ENCODE peak calls at places on chromosomes 5 and 9, in eight cellular contexts. P is right atrium auricular region; D is mucosa of descending colon; B is astrocyte; G is CD8-positive, alpha-beta T cell; X is mammary epithelial cell; L is ovary; Z is lung. V is an unnamed sample. For H3K4me1 and H3K36me3, the result is how much of the 10 kb centered on the place peaks cover.

GRCh38 chr5:96565843-96566242 is 96.3 kb upstream of the CAST start:
- DNase-seq in P (no peak), D (no peak), B (peak), G (no peak), X (peak), L (no peak), Z (no peak), V (no peak)

GRCh38 chr9:84379740-84380139 is 39.2 kb upstream of the SLC28A3 start:
- DNase-seq in P (no peak), D (no peak), B (peak), G (no peak), X (no peak), L (no peak), Z (no peak), V (no peak)

GRCh38 chr9:29039258-29039657 is 1466.0 kb upstream of the C9orf72 start:
- DNase-seq in P (no peak), D (no peak), B (peak), G (no peak), X (peak), L (no peak), Z (no peak), V (no peak)

GRCh38 chr5:32201140-32201539 is 27.0 kb upstream of the GOLPH3 start:
- DNase-seq in P (no peak), D (no peak), B (no peak), G (no peak), X (no peak), L (no peak), Z (no peak), V (no peak)

GRCh38 chr9:15249042-15249818 is 57.8 kb downstream of the TTC39B start:
- DNase-seq in P (no peak), D (no peak), B (peak), G (no peak), X (no peak), L (no peak), Z (no peak), V (no peak)

GRCh38 chr5:40240111-40240510 is 439.6 kb upstream of the PTGER4 start:
- DNase-seq in P (no peak), D (no peak), B (no peak), G (no peak), X (peak), L (no peak), Z (no peak), V (no peak)

GRCh38 chr5:124751031-124751430 is 4.6 kb upstream of the ZNF608 start:
- DNase-seq in P (no peak), D (no peak), B (no peak), G (no peak), X (no peak), L (no peak), Z (no peak), V (no peak)

GRCh38 chr5:143220748-143221211 is 182.7 kb downstream of the NR3C1 start:
- DNase-seq in P (no peak), D (no peak), B (no peak), G (no peak), X (no peak), L (no peak), Z (no peak), V (no peak)

GRCh38 chr5:135177591-135177990 is 143.6 kb upstream of the PITX1 start:
- DNase-seq in P (no peak), D (no peak), B (no peak), G (no peak), X (no peak), L (no peak), Z (no peak), V (no peak)

GRCh38 chr5:6636293-6636692 is 3.1 kb downstream of the SRD5A1 start:
- DNase-seq in P (no peak), D (no peak), B (no peak), G (no peak), X (peak), L (no peak), Z (peak), V (no peak)

GRCh38 chr9:135077497-135078200 is 9.8 kb upstream of the OLFM1 start:
- DNase-seq in P (no peak), D (no peak), B (no peak), G (no peak), X (no peak), L (peak), Z (no peak), V (no peak)

GRCh38 chr9:135079018-135079417 is 8.4 kb upstream of the OLFM1 start:
- DNase-seq in P (no peak), D (no peak), B (no peak), G (no peak), X (no peak), L (no peak), Z (no peak), V (no peak)

GRCh38 chr9:135079676-135080075 is 7.8 kb upstream of the OLFM1 start:
- DNase-seq in P (no peak), D (no peak), B (no peak), G (no peak), X (no peak), L (no peak), Z (no peak), V (no peak)

GRCh38 chr9:135076876-135077430 is 10.5 kb upstream of the OLFM1 start:
- DNase-seq in P (no peak), D (no peak), B (no peak), G (no peak), X (no peak), L (no peak), Z (no peak), V (no peak)

DNA sequence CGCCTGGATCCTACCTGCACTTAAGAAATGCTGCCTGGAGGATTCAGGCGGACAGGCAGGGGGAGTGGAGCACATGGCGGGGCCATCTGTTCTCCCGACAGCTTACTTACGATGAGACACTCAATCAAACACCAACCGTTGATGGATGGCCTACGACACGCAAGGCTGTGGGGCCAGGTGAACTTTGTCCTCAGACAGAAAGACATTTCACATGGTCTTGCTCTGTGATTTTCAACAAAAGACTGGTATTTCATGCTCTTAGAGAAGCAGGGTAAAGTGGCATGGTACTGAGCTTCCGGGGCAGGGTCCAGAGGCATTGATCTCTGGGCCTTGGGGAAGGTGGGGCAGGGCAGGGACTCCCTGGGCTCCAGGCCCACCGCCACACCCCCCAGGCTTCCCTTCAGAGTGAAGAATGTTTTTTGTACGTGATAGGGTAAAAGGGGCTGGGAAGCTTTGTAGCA is 9.1 kb upstream of the OLFM1 start:
- DNase-seq in P (no peak), D (no peak), B (no peak), G (no peak), X (no peak), L (no peak), Z (no peak), V (no peak)
- TF ChIP-seq CTCF in P (no peak), D (no peak), B (no peak), G (no peak), X (no peak), L (no peak), Z (no peak), V (no peak)

DNA sequence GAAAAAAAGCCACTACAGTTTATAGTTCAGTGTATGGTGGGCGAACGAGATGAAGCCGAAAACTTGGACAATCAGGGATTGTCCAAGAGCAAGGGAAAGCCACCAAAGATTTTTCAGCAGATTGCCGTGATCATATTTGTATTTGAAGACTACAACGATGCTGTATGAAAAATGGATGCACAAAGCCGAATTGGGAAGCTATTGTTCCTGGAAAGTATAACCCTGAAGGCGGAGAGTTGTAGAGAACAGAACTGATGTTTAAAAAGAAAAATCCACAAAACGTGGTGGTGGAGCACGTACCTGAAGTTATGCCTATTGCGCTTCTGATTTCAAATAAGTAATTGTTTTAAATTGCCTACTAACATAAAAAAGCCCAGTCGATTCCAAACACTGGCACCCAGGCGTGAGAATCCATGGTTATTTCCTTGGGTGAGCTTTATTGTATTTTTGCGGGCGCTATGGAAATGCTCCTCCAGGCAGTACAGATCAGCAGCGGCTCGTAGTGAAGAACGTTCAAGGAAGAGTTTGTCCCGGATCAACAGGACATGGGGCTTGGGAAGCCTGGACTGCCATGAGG is 772 bp upstream of the TARS1 start:
- DNase-seq in P (no peak), D (no peak), B (no peak), G (no peak), X (no peak), L (no peak), Z (no peak), V (no peak)
- H3K4me1 ChIP-seq in P (under half), D (under half), B (under half), G (under half), X (under half), L (under half), Z (under half), V (under half)

GRCh38 chr5:176382721-176383120 is 5.7 kb downstream of the NOP16 start:
- DNase-seq in P (no peak), D (no peak), B (no peak), G (no peak), X (no peak), L (no peak), Z (no peak), V (no peak)

GRCh38 chr5:176379881-176380280 is 8.5 kb downstream of the NOP16 start:
- DNase-seq in P (no peak), D (no peak), B (no peak), G (no peak), X (no peak), L (no peak), Z (no peak), V (no peak)

GRCh38 chr5:176381979-176382378 is 6.4 kb downstream of the NOP16 start:
- DNase-seq in P (no peak), D (no peak), B (no peak), G (no peak), X (no peak), L (no peak), Z (no peak), V (peak)

GRCh38 chr5:176383248-176383905 is 5.0 kb downstream of the NOP16 start:
- DNase-seq in P (no peak), D (no peak), B (no peak), G (no peak), X (no peak), L (peak), Z (no peak), V (no peak)

DNA sequence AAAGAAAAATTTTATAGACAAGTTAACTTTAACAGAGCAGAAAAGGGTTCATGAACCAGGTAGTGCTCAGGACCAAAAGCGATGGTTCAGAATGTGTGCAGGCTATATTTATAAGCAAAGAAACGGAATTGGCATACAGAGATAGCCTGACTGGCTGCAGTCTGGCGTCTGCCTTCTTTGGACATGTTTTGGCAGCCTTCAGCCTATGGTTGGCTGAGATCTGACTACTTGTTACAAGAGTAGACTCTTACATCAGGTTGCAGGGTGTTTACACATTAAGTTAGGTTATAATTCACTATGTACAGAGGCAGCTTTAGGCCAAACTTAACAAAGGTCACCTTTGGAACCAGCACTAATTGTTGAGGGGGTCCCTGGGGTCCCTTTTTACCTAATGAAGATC is 7.0 kb downstream of the NOP16 start:
- DNase-seq in P (no peak), D (no peak), B (no peak), G (no peak), X (no peak), L (no peak), Z (no peak), V (peak)
- H3K36me3 ChIP-seq in P (under half), D (under half), B (under half), G (under half), X (under half), L (under half), Z (under half), V (under half)

DNA sequence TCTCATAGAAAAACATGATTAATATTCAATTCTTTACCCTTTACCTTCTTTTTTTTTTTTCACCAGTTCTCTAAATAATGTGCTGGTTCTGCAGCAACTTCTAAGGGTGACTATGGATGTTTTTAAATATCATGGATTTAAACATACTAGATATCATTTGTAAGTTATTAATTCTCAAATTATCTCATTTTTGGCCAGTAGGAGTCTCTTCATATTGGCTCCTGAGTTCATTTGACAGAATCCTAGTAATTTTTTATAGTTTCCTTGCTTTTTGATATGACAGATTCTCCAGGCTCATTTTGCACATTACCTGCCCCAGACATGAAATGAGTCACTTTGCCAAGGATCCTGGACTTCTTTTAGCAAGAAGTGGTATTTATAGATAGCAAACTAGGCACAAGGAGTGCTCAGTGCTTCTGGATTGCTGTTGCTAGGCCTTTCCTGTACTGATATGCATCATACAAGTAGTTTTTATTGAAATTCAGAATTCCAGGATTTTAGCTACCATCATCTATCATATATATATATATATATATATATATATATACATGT is 201.3 kb upstream of the IL12B start:
- DNase-seq in P (no peak), D (no peak), B (no peak), G (no peak), X (no peak), L (no peak), Z (no peak), V (no peak)
- TF ChIP-seq CTCF in P (peak), D (no peak), B (peak), G (no peak), X (peak), L (no peak), Z (no peak), V (no peak)

GRCh38 chr9:95504053-95504963 is 12.5 kb downstream of the PTCH1 start:
- DNase-seq in P (no peak), D (no peak), B (no peak), G (no peak), X (peak), L (peak), Z (no peak), V (no peak)

GRCh38 chr9:95503369-95503768 is 13.4 kb downstream of the PTCH1 start:
- DNase-seq in P (no peak), D (no peak), B (no peak), G (no peak), X (no peak), L (no peak), Z (no peak), V (no peak)

GRCh38 chr9:95505072-95505471 is 11.7 kb downstream of the PTCH1 start:
- DNase-seq in P (no peak), D (no peak), B (no peak), G (no peak), X (no peak), L (no peak), Z (no peak), V (no peak)

GRCh38 chr9:95499847-95500246 is 16.9 kb downstream of the PTCH1 start:
- DNase-seq in P (no peak), D (no peak), B (peak), G (no peak), X (peak), L (no peak), Z (no peak), V (no peak)

GRCh38 chr9:95502248-95502647 is 14.5 kb downstream of the PTCH1 start:
- DNase-seq in P (no peak), D (no peak), B (no peak), G (no peak), X (no peak), L (no peak), Z (no peak), V (no peak)
- H3K4me1 ChIP-seq in P (half or more), D (under half), B (under half), G (half or more), X (under half), L (under half), Z (under half), V (under half)

DNA sequence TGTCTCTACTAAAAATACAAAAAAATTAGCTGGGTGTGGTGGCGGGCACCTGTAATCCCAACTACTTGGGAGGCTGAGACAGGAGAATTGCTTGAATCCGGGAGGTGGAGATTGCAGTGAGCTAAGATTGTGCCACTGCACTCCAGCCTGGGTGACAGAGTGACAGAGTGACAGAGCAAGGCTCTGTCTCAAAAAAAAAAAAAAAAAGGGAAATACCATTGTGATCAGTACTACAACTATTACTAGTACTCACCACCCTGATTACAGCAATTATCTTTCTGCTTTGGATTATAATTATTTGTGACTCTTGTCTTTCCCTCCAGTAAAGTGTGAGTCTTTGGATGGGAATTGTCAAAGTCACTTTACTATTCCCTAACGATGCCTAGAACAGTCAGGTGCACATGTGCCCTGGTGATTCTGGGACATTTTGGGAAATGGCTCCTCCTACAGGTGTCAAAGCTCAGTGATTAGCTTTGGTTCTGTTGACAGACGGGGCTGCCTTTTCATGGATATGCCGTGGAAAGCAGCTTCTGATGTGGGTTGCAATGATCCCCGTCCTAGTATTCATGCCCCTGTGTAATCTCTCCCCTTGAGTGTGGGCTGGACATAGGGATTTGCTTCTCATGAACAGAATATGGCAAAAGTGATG is 31.8 kb upstream of the FRRS1L start:
- DNase-seq in P (no peak), D (no peak), B (no peak), G (no peak), X (no peak), L (no peak), Z (no peak), V (no peak)
- H3K36me3 ChIP-seq in P (under half), D (under half), B (under half), G (under half), X (under half), L (under half), Z (under half), V (under half)

GRCh38 chr5:115831163-115831768 is 10.1 kb downstream of the ATG12 start:
- DNase-seq in P (no peak), D (peak), B (peak), G (no peak), X (peak), L (no peak), Z (no peak), V (no peak)
- TF ChIP-seq CTCF in P (peak), D (peak), B (peak), G (peak), X (peak), L (peak), Z (peak), V (peak)